ENCODE peak calls at places on chromosomes 13 and 19, in six cellular contexts. Z is left ventricle myocardium inferior, V is BE2C, G is adrenal gland, W is choroid plexus epithelial cell, U is cardiac muscle cell. J is an unnamed sample.

GRCh38 chr19:34313188-34313587 is 51.8 kb upstream of the GPI start:
- DNase-seq in Z (no peak), V (no peak), G (no peak), W (peak), U (peak), J (no peak)

GRCh38 chr13:49042476-49042875 is 66.8 kb downstream of the FNDC3A start:
- DNase-seq in Z (no peak), V (no peak), G (no peak), W (peak), U (peak), J (no peak)

GRCh38 chr19:33811736-33812387 is 15.2 kb downstream of the KCTD15 start:
- DNase-seq in Z (no peak), V (no peak), G (no peak), W (no peak), U (no peak), J (peak)

GRCh38 chr19:35220315-35220921 is 8.1 kb downstream of the FAM187B start:
- DNase-seq in Z (no peak), V (no peak), G (no peak), W (no peak), U (peak), J (no peak)

GRCh38 chr19:29805026-29805925 is 6.5 kb upstream of the CCNE1 start:
- DNase-seq in Z (no peak), V (no peak), G (peak), W (no peak), U (no peak), J (no peak)

GRCh38 chr19:47106819-47107200 is 6.8 kb downstream of the ZC3H4 start:
- DNase-seq in Z (no peak), V (no peak), G (no peak), W (peak), U (peak), J (no peak)

GRCh38 chr13:23344923-23345322 is 88.6 kb downstream of the SACS start:
- DNase-seq in Z (no peak), V (no peak), G (no peak), W (no peak), U (no peak), J (no peak)

GRCh38 chr13:40161931-40162330 is 504.5 kb downstream of the FOXO1 start:
- DNase-seq in Z (no peak), V (no peak), G (no peak), W (no peak), U (no peak), J (no peak)

DNA sequence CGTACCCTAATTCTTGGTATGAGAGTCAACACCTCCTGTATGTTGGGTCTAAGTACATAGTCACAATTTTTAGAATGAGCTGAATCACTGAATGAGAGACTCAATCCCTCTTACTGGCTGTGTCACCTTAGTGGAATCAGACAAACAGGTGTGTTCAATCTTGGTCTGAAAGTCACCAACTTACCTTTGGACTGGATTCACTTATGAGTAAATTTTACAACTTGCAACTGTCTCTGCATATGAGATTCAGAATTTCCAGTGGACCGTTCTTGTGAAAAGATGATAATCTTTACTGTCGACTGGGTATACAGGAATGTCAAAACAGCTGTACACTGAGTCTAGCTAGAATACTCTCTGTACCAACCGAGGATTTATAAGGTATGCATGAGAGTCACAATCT is 5.8 kb upstream of the ZNF91 start:
- DNase-seq in Z (no peak), V (no peak), G (no peak), W (no peak), U (no peak), J (no peak)
- H3K4me3 ChIP-seq in Z (no peak), V (no peak), G (no peak), W (no peak), U (no peak), J (no peak)

DNA sequence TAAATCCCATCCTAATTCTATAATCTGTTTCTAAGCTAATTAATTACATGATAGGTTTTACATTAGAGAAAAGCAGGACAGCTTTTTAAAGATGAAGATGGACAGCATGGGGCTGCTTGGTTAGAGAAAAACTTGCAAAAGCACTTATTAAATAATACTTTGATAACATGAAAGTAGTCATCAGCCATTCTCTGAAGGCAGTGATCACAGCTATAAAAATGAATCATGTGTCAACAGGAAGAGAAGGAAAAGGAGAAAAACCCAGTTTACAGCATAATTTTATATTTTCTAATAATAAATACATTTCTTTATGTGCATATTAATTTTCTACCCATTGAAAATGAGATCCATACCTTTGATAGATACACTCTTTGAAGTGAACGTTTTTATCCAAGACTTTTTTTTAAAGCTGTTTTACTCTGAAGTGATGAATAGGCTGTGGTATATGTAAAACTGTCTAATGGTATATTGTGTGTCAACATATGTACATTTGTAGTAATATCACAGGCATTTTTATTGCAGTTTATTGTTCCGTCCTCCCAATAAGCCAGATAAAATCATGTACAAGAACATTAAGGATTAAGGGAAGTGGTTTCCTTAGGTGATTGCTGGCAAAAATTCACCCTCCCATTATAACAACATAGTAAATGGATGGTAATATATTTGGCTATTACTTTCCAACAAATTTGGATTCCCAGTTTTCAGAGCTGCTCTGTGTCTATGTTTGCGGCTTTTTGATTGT is 1.4 kb upstream of the KLF5 start:
- DNase-seq in Z (no peak), V (no peak), G (no peak), W (no peak), U (no peak), J (no peak)
- H3K4me3 ChIP-seq in Z (no peak), V (no peak), G (no peak), W (no peak), U (no peak), J (peak)

GRCh38 chr19:50330365-50331078 is 1.3 kb upstream of the KCNC3 start:
- DNase-seq in Z (peak), V (peak), G (peak), W (peak), U (peak), J (no peak)

GRCh38 chr19:50331187-50332013 is 2.2 kb upstream of the KCNC3 start:
- DNase-seq in Z (no peak), V (no peak), G (no peak), W (no peak), U (no peak), J (no peak)

GRCh38 chr19:50332264-50333038 is 3.3 kb upstream of the KCNC3 start:
- DNase-seq in Z (no peak), V (no peak), G (no peak), W (no peak), U (no peak), J (no peak)

GRCh38 chr19:50333235-50333736 is 4.1 kb upstream of the KCNC3 start:
- DNase-seq in Z (peak), V (peak), G (peak), W (peak), U (peak), J (peak)

DNA sequence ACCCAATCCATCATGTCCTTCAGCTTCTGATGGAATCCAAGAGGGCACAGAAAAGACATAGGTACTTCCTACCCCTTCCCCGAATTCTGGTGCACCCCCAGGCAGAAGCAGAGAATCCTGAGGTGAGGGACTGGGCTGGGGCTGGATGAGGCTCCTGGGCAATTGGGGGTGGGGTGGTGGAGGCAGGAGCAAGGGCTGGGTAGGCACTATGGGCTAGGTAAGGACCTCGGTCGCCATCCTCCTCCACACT is 2.8 kb upstream of the KCNC3 start:
- DNase-seq in Z (no peak), V (no peak), G (no peak), W (no peak), U (no peak), J (no peak)
- H3K4me3 ChIP-seq in Z (peak), V (no peak), G (no peak), W (no peak), U (peak), J (no peak)

DNA sequence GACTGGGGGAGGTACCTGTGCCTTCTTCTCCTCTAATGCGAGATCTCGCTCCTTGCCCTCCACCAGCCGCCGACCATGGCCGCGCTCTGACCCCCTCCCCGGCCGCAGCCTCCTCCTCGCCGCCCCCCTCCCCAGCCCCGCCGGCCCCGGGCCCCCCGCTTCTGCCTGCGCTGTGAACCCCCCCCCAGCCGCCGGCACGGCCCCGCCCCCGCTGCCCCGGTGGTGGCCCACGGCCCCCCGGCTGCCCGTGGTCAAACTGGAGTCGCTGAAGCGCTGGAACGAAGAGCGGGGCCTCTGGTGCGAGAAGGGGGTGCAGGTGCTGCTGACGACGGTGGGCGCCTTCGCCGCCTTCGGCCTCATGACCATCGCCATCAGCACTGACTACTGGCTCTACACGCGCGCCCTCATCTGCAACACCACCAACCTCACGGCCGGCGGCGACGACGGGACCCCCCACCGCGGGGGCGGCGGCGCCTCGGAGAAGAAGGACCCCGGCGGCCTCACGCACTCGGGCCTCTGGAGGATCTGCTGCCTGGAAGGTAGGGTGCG is at the start of gene CACNG8:
- DNase-seq in Z (no peak), V (no peak), G (no peak), W (no peak), U (no peak), J (no peak)
- H3K4me3 ChIP-seq in Z (no peak), V (no peak), G (no peak), W (peak), U (peak), J (peak)

GRCh38 chr19:48713041-48713863 is 6.3 kb downstream of the MAMSTR start:
- DNase-seq in Z (no peak), V (no peak), G (no peak), W (peak), U (no peak), J (no peak)

GRCh38 chr19:48715276-48715675 is 4.2 kb downstream of the MAMSTR start:
- DNase-seq in Z (no peak), V (no peak), G (no peak), W (no peak), U (no peak), J (no peak)

GRCh38 chr19:48715681-48716171 is 3.8 kb downstream of the MAMSTR start:
- DNase-seq in Z (no peak), V (no peak), G (no peak), W (no peak), U (no peak), J (no peak)

GRCh38 chr19:48713864-48714755 is 5.4 kb downstream of the MAMSTR start:
- DNase-seq in Z (peak), V (peak), G (peak), W (peak), U (peak), J (peak)

DNA sequence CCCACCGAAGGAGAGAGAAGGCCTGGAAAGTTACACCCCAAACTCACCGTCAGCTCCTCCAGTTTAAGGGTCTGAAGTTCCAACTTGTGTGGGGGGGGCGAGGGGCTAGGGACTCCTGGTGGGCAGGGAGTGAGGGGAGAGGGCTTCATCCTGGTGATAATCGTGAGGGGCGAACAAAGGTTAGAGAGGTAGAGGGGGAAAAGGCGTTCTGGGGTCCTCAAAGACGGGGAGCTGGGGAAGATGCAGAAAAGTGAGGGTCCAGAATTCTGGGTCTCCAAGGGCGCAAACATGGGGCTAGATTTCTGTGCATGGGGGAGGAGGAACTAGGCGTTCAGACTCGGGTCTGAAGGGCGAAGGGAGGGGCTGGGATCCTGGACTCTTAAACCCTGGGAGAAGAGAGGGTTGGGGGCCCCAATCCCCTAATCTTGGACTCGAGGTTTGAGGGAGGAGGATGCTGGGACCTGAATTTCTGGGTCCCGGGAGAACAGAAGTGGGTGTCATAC is 4.7 kb downstream of the MAMSTR start:
- DNase-seq in Z (no peak), V (no peak), G (no peak), W (no peak), U (no peak), J (no peak)
- H3K4me3 ChIP-seq in Z (peak), V (peak), G (no peak), W (peak), U (peak), J (peak)